ENCODE peak calls at places on chromosome 6, in nine cellular contexts. S is H1, Z is ovary, J is right lobe of liver, E is heart left ventricle, C is transverse colon, L is Peyer's patch, T is spleen, B is uterus. G is an unnamed sample.

GRCh38 chr6:42970859-42971612 is 7.9 kb downstream of the PEX6 start:
- DNase-seq in C (no peak), L (no peak), J (no peak), T (no peak), Z (no peak), S (no peak), B (no peak), E (no peak), G (no peak)

GRCh38 chr6:3458706-3459421 is 2.0 kb upstream of the SLC22A23 start:
- DNase-seq in E (no peak), B (no peak), S (peak), C (no peak), J (no peak), L (no peak), Z (no peak), T (no peak), G (no peak)

GRCh38 chr6:36130672-36131516 is 581 bp downstream of the MAPK13 start:
- DNase-seq in L (peak), C (peak), J (peak), B (no peak), Z (peak), T (peak), S (no peak), E (no peak), G (peak)

GRCh38 chr6:129312865-129313264 is 397.1 kb downstream of the ARHGAP18 start:
- DNase-seq in L (no peak), S (no peak), C (no peak), J (no peak), Z (no peak), E (peak), B (no peak), T (no peak), G (no peak)

GRCh38 chr6:86775893-86776292 is 161.4 kb upstream of the HTR1E start:
- DNase-seq in T (no peak), Z (no peak), S (no peak), C (no peak), E (no peak), J (no peak), L (no peak), B (no peak), G (no peak)

GRCh38 chr6:100342830-100343229 is 121.9 kb downstream of the SIM1 start:
- DNase-seq in T (no peak), E (no peak), Z (no peak), S (no peak), B (no peak), J (no peak), L (no peak), C (no peak), G (no peak)

GRCh38 chr6:41633235-41633634 is 5.0 kb upstream of the MDFI start:
- DNase-seq in C (no peak), S (no peak), L (no peak), J (no peak), T (no peak), Z (no peak), E (no peak), B (no peak), G (no peak)

GRCh38 chr6:81995548-81996289 is 243.2 kb upstream of the TENT5A start:
- DNase-seq in B (no peak), Z (no peak), T (no peak), E (no peak), J (no peak), L (no peak), S (no peak), C (no peak), G (no peak)

GRCh38 chr6:100234625-100235024 is 230.1 kb downstream of the SIM1 start:
- DNase-seq in L (no peak), C (no peak), T (no peak), Z (no peak), B (no peak), E (no peak), S (no peak), J (no peak), G (no peak)

GRCh38 chr6:134774244-134774643 is 175.7 kb downstream of the ALDH8A1 start:
- DNase-seq in C (no peak), S (no peak), B (no peak), J (no peak), T (no peak), E (no peak), L (no peak), Z (no peak), G (no peak)

GRCh38 chr6:122753688-122754056 is 25.8 kb upstream of the FABP7 start:
- DNase-seq in S (no peak), Z (no peak), T (no peak), B (no peak), L (no peak), J (no peak), C (no peak), E (no peak), G (no peak)

GRCh38 chr6:95574811-95575210 is 2.5 kb upstream of the MANEA start:
- DNase-seq in T (no peak), L (no peak), Z (no peak), B (no peak), C (no peak), S (no peak), J (no peak), E (no peak), G (peak)

GRCh38 chr6:161141173-161141572 is 132.7 kb downstream of the AGPAT4 start:
- DNase-seq in T (no peak), Z (no peak), E (no peak), L (no peak), S (no peak), J (no peak), C (no peak), B (no peak), G (no peak)

GRCh38 chr6:168132531-168133184 is 53.6 kb upstream of the FRMD1 start:
- DNase-seq in S (peak), J (peak), Z (peak), L (no peak), T (no peak), C (no peak), B (peak), E (peak), G (peak)

GRCh38 chr6:111238464-111239119 is 151.3 kb downstream of the SLC16A10 start:
- DNase-seq in Z (no peak), T (no peak), E (no peak), J (no peak), L (no peak), S (no peak), C (no peak), B (no peak), G (no peak)

GRCh38 chr6:83153958-83154357 is 39.1 kb downstream of the PGM3 start:
- DNase-seq in Z (no peak), J (no peak), C (no peak), L (no peak), B (no peak), S (no peak), E (no peak), T (no peak), G (no peak)

GRCh38 chr6:160036790-160037206 is 67.9 kb downstream of the IGF2R start:
- DNase-seq in T (no peak), Z (no peak), S (no peak), E (no peak), C (no peak), L (no peak), B (peak), J (no peak), G (no peak)

GRCh38 chr6:90369024-90369519 is 72.4 kb upstream of the BACH2 start:
- DNase-seq in J (no peak), E (peak), S (peak), L (no peak), Z (peak), T (no peak), B (peak), C (peak), G (peak)

GRCh38 chr6:8229913-8230312 is 127.6 kb upstream of the EEF1E1 start:
- DNase-seq in T (no peak), B (no peak), J (no peak), L (no peak), S (peak), E (no peak), C (no peak), Z (no peak), G (no peak)

GRCh38 chr6:9292975-9293374 is 857.6 kb upstream of the SLC35B3 start:
- DNase-seq in T (no peak), E (no peak), C (no peak), S (no peak), L (no peak), B (no peak), J (no peak), Z (no peak), G (no peak)

GRCh38 chr6:130676077-130676772 is 151.0 kb upstream of the SMLR1 start:
- DNase-seq in J (no peak), C (peak), B (peak), T (no peak), L (no peak), E (peak), S (no peak), Z (peak), G (no peak)

GRCh38 chr6:170067257-170067656 is 223.6 kb downstream of the DLL1 start:
- DNase-seq in J (no peak), S (no peak), T (peak), C (peak), L (no peak), B (peak), Z (peak), E (peak), G (no peak)

GRCh38 chr6:7045746-7046145 is 62.0 kb upstream of the RREB1 start:
- DNase-seq in L (no peak), S (no peak), J (no peak), T (no peak), E (no peak), C (no peak), Z (no peak), B (no peak), G (no peak)

GRCh38 chr6:97052152-97052787 is 127.7 kb downstream of the KLHL32 start:
- DNase-seq in C (no peak), Z (no peak), J (no peak), S (no peak), L (no peak), E (no peak), T (no peak), B (no peak), G (no peak)

GRCh38 chr6:40586800-40587201 is 363 bp downstream of the LRFN2 start:
- DNase-seq in E (no peak), J (no peak), S (no peak), T (no peak), C (no peak), B (no peak), L (no peak), Z (peak), G (no peak)

GRCh38 chr6:51841656-51842055 is 245.8 kb downstream of the PKHD1 start:
- DNase-seq in L (no peak), J (no peak), T (no peak), E (no peak), B (no peak), S (no peak), Z (no peak), C (no peak), G (no peak)

GRCh38 chr6:53984581-53984980 is 126.7 kb upstream of the MLIP start:
- DNase-seq in T (no peak), Z (no peak), J (no peak), C (no peak), L (no peak), E (no peak), S (no peak), B (no peak), G (no peak)

GRCh38 chr6:18632670-18633410 is 245.7 kb downstream of the RNF144B start:
- DNase-seq in L (no peak), Z (no peak), E (no peak), T (no peak), C (no peak), B (no peak), J (no peak), S (no peak), G (no peak)

GRCh38 chr6:3013486-3013885 is 13.8 kb downstream of the NQO2 start:
- DNase-seq in E (no peak), S (no peak), T (peak), B (no peak), J (peak), L (no peak), C (no peak), Z (no peak), G (no peak)

GRCh38 chr6:13311155-13311554 is 17.2 kb downstream of the TBC1D7 start:
- DNase-seq in J (no peak), B (no peak), T (no peak), C (no peak), S (no peak), L (no peak), E (no peak), Z (no peak), G (no peak)

GRCh38 chr6:7087066-7087465 is 20.7 kb upstream of the RREB1 start:
- DNase-seq in Z (no peak), E (no peak), L (no peak), B (no peak), C (no peak), S (no peak), T (no peak), J (no peak), G (no peak)

GRCh38 chr6:111297776-111298175 is 185.2 kb downstream of the REV3L start:
- DNase-seq in Z (no peak), J (no peak), B (no peak), T (no peak), L (no peak), E (no peak), S (no peak), C (no peak), G (no peak)

GRCh38 chr6:140062042-140063041 is 687.9 kb upstream of the CITED2 start:
- DNase-seq in J (no peak), C (peak), Z (peak), L (peak), T (no peak), B (peak), S (no peak), E (peak), G (peak)

GRCh38 chr6:156779206-156780116 is 2.3 kb downstream of the ARID1B start:
- DNase-seq in S (no peak), B (peak), L (peak), C (peak), T (peak), E (peak), Z (peak), J (peak), G (peak)
- TF ChIP-seq POLR2A in S (no peak), B (no peak), L (no peak), C (no peak), T (no peak), E (no peak), Z (no peak), J (no peak), G (peak)

DNA sequence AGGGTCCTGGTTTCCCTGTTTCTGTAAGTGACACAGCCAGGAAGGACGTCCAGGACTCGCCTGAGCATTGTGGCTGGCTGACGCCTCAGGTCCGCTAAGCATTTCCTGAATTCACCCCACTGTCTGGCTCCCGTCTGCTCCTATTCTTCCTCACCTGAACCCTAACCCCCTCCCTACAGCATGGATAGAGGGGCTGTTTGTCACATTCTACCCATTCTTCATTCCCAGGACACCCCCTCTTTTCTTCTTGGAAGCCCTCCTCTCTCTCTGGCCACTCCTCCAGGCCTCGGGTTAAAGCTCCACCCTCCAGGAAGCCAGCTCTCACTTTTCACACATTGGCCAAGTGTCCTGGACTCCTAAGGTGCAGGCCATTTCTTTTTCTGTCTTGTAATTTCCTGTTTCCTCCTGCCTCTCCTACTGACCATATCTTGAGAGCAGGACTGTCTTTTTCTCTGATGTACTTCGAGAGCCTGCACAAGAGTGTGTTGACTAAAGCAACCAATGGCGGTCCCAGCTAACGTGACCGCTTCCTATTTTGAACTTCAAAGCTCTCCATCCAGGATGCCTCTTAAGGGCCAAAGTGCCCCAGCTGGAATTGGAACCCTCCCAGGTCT is 24.2 kb upstream of the MYMX start:
- DNase-seq in B (no peak), J (no peak), E (no peak), L (no peak), C (no peak), S (no peak), Z (no peak), T (no peak), G (no peak)
- H3K4me3 ChIP-seq in B (no peak), J (no peak), E (peak), L (no peak), C (no peak), S (no peak), Z (no peak), T (no peak), G (no peak)

GRCh38 chr6:72825265-72825918 is 203.5 kb downstream of the KCNQ5 start:
- DNase-seq in L (no peak), J (no peak), E (no peak), B (no peak), T (no peak), Z (no peak), C (no peak), S (no peak), G (no peak)

GRCh38 chr6:72828904-72829303 is 207.0 kb downstream of the KCNQ5 start:
- DNase-seq in S (no peak), L (no peak), J (no peak), C (no peak), T (no peak), E (no peak), Z (no peak), B (no peak), G (no peak)

GRCh38 chr6:72824833-72825232 is 203.0 kb downstream of the KCNQ5 start:
- DNase-seq in L (no peak), E (no peak), J (no peak), S (no peak), T (no peak), Z (no peak), C (no peak), B (no peak), G (no peak)

GRCh38 chr6:72826744-72827438 is 205.0 kb downstream of the KCNQ5 start:
- DNase-seq in S (no peak), J (no peak), Z (no peak), T (no peak), L (no peak), E (no peak), B (no peak), C (no peak), G (no peak)

GRCh38 chr6:72826033-72826432 is 204.2 kb downstream of the KCNQ5 start:
- DNase-seq in S (no peak), E (no peak), T (no peak), J (no peak), L (no peak), B (no peak), C (no peak), Z (no peak), G (no peak)
- H3K27ac ChIP-seq in S (no peak), E (no peak), T (no peak), J (no peak), L (no peak), B (no peak), C (no peak), Z (no peak), G (no peak)

DNA sequence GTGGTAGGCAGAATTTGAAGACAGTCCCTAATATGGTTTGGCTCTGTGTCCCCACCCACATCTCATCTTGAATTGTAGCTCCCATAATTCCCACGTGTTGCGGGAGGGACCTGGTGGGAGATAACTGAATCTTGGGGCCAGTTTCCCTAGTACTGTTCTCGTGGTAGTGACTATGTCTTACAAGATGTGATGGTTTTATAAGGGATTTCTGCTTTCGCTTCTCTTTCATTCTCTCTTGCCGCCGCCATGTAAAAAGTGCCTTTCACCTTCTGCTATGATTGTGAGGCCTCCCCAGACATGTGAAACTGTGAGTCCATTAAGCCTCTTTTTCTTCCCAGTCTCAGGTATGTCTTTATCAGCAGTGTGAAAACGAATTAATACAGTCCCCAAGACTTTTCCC is 103.4 kb downstream of the PDE10A start:
- DNase-seq in T (no peak), C (no peak), B (no peak), L (no peak), E (no peak), S (no peak), Z (no peak), J (no peak), G (no peak)
- TF ChIP-seq POLR2A in T (no peak), C (no peak), B (no peak), L (no peak), E (no peak), S (no peak), Z (no peak), J (no peak), G (no peak)

GRCh38 chr6:109452181-109452580 is 3.4 kb downstream of the MICAL1 start:
- DNase-seq in E (no peak), S (no peak), T (no peak), B (no peak), Z (no peak), C (no peak), J (no peak), L (no peak), G (no peak)

GRCh38 chr6:109451376-109451775 is 4.2 kb downstream of the MICAL1 start:
- DNase-seq in J (no peak), L (no peak), S (no peak), Z (no peak), B (no peak), E (no peak), T (no peak), C (no peak), G (no peak)

GRCh38 chr6:109454483-109455160 is 950 bp downstream of the MICAL1 start:
- DNase-seq in B (no peak), T (peak), S (no peak), J (peak), E (peak), L (peak), C (peak), Z (peak), G (no peak)

GRCh38 chr6:109453594-109454482 is 1.7 kb downstream of the MICAL1 start:
- DNase-seq in C (no peak), T (peak), S (no peak), L (no peak), B (peak), J (no peak), Z (peak), E (no peak), G (no peak)

DNA sequence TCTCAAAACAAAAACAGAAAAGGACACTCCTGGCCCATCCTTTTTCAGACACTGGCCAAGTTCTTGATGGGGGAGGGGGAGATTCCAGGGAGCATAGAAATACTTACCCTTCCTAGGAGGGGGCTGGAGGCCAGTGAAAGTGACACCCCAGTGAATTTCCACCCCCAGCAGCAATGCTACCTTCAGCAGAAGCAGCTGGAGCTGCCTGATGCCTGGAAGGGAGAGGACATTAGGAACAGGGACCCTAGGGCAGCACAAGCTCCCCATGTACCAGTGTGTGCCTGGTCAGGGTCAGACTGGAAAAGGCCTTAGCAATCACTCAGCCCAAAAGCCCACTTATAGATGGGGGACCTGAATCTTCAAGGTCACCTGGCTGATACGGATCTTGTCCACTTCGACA is 2.4 kb downstream of the MICAL1 start:
- DNase-seq in L (no peak), B (no peak), S (no peak), C (no peak), Z (no peak), E (no peak), T (no peak), J (no peak), G (no peak)
- H3K4me3 ChIP-seq in L (no peak), B (no peak), S (no peak), C (no peak), Z (no peak), E (no peak), T (no peak), J (no peak), G (no peak)

G was measured in prostate gland.